ENCODE peak calls at places on chromosomes 7 and 10, in nine cellular contexts. One of them, this sample, is unnamed.

GRCh38 chr7:36034020-36034419 is 119.0 kb upstream of the EEPD1 start:
- DNase-seq in GM23248: peak
- DNase-seq in transverse colon: no peak
- DNase-seq in pancreas: no peak
- DNase-seq in neural progenitor cell: no peak
- DNase-seq in stomach: no peak
- DNase-seq in substantia nigra: no peak
- DNase-seq in spleen: no peak
- DNase-seq in OCI-LY7: no peak
- DNase-seq in this sample: peak

GRCh38 chr10:93993782-93994668 is at the start of gene PLCE1:
- DNase-seq in GM23248: peak
- DNase-seq in transverse colon: peak
- DNase-seq in pancreas: peak
- DNase-seq in neural progenitor cell: peak
- DNase-seq in stomach: peak
- DNase-seq in substantia nigra: no peak
- DNase-seq in spleen: peak
- DNase-seq in OCI-LY7: no peak
- DNase-seq in this sample: no peak

GRCh38 chr7:103134866-103135554 is 13.9 kb downstream of the NAPEPLD start:
- DNase-seq in GM23248: peak
- DNase-seq in transverse colon: no peak
- DNase-seq in pancreas: no peak
- DNase-seq in neural progenitor cell: no peak
- DNase-seq in stomach: no peak
- DNase-seq in substantia nigra: no peak
- DNase-seq in spleen: no peak
- DNase-seq in OCI-LY7: no peak
- DNase-seq in this sample: no peak

GRCh38 chr7:21851445-21852043 is 94.2 kb downstream of the CDCA7L start:
- DNase-seq in GM23248: peak
- DNase-seq in transverse colon: no peak
- DNase-seq in pancreas: no peak
- DNase-seq in neural progenitor cell: no peak
- DNase-seq in stomach: no peak
- DNase-seq in substantia nigra: no peak
- DNase-seq in spleen: no peak
- DNase-seq in OCI-LY7: no peak
- DNase-seq in this sample: no peak

GRCh38 chr7:1536105-1536767 is 5.7 kb downstream of the MAFK start:
- DNase-seq in GM23248: no peak
- DNase-seq in transverse colon: no peak
- DNase-seq in pancreas: no peak
- DNase-seq in neural progenitor cell: no peak
- DNase-seq in stomach: no peak
- DNase-seq in substantia nigra: no peak
- DNase-seq in spleen: peak
- DNase-seq in OCI-LY7: no peak
- DNase-seq in this sample: no peak

GRCh38 chr7:39934132-39934531 is 15.9 kb upstream of the CDK13 start:
- DNase-seq in GM23248: no peak
- DNase-seq in transverse colon: no peak
- DNase-seq in pancreas: no peak
- DNase-seq in neural progenitor cell: no peak
- DNase-seq in stomach: no peak
- DNase-seq in substantia nigra: no peak
- DNase-seq in spleen: no peak
- DNase-seq in OCI-LY7: no peak
- DNase-seq in this sample: no peak

GRCh38 chr7:11830004-11830403 is 2.0 kb downstream of the THSD7A start:
- DNase-seq in GM23248: no peak
- DNase-seq in transverse colon: no peak
- DNase-seq in pancreas: no peak
- DNase-seq in neural progenitor cell: no peak
- DNase-seq in stomach: no peak
- DNase-seq in substantia nigra: no peak
- DNase-seq in spleen: no peak
- DNase-seq in OCI-LY7: no peak
- DNase-seq in this sample: no peak

GRCh38 chr10:92045641-92046106 is 122.1 kb downstream of the BTAF1 start:
- DNase-seq in GM23248: no peak
- DNase-seq in transverse colon: no peak
- DNase-seq in pancreas: peak
- DNase-seq in neural progenitor cell: peak
- DNase-seq in stomach: no peak
- DNase-seq in substantia nigra: no peak
- DNase-seq in spleen: no peak
- DNase-seq in OCI-LY7: no peak
- DNase-seq in this sample: no peak

GRCh38 chr10:67839957-67840356 is 2.0 kb upstream of the DNAJC12 start:
- DNase-seq in GM23248: peak
- DNase-seq in transverse colon: no peak
- DNase-seq in pancreas: no peak
- DNase-seq in neural progenitor cell: no peak
- DNase-seq in stomach: no peak
- DNase-seq in substantia nigra: no peak
- DNase-seq in spleen: no peak
- DNase-seq in OCI-LY7: no peak
- DNase-seq in this sample: no peak

GRCh38 chr7:368651-369475 is 78.9 kb downstream of the FOXL3 start:
- DNase-seq in GM23248: no peak
- DNase-seq in transverse colon: no peak
- DNase-seq in pancreas: peak
- DNase-seq in neural progenitor cell: no peak
- DNase-seq in stomach: peak
- DNase-seq in substantia nigra: no peak
- DNase-seq in spleen: peak
- DNase-seq in OCI-LY7: no peak
- DNase-seq in this sample: peak

GRCh38 chr7:136086712-136087111 is 109.6 kb upstream of the MTPN start:
- DNase-seq in GM23248: peak
- DNase-seq in transverse colon: peak
- DNase-seq in pancreas: no peak
- DNase-seq in neural progenitor cell: peak
- DNase-seq in stomach: peak
- DNase-seq in substantia nigra: peak
- DNase-seq in spleen: no peak
- DNase-seq in OCI-LY7: peak
- DNase-seq in this sample: peak

GRCh38 chr10:78960316-78960800 is 108.4 kb upstream of the ZMIZ1 start:
- DNase-seq in GM23248: peak
- DNase-seq in transverse colon: peak
- DNase-seq in pancreas: peak
- DNase-seq in neural progenitor cell: no peak
- DNase-seq in stomach: peak
- DNase-seq in substantia nigra: peak
- DNase-seq in spleen: no peak
- DNase-seq in OCI-LY7: no peak
- DNase-seq in this sample: peak

GRCh38 chr10:35448687-35449662 is 112.7 kb downstream of the CCNY start:
- DNase-seq in GM23248: no peak
- DNase-seq in transverse colon: no peak
- DNase-seq in pancreas: no peak
- DNase-seq in neural progenitor cell: no peak
- DNase-seq in stomach: peak
- DNase-seq in substantia nigra: no peak
- DNase-seq in spleen: no peak
- DNase-seq in OCI-LY7: no peak
- DNase-seq in this sample: no peak

GRCh38 chr7:112726076-112726475 is 64.1 kb downstream of the TMEM168 start:
- DNase-seq in GM23248: no peak
- DNase-seq in transverse colon: no peak
- DNase-seq in pancreas: no peak
- DNase-seq in neural progenitor cell: no peak
- DNase-seq in stomach: no peak
- DNase-seq in substantia nigra: no peak
- DNase-seq in spleen: no peak
- DNase-seq in OCI-LY7: peak
- DNase-seq in this sample: no peak

GRCh38 chr7:91894781-91895480 is 14.4 kb upstream of the MTERF1 start:
- DNase-seq in GM23248: no peak
- DNase-seq in transverse colon: no peak
- DNase-seq in pancreas: no peak
- DNase-seq in neural progenitor cell: no peak
- DNase-seq in stomach: no peak
- DNase-seq in substantia nigra: no peak
- DNase-seq in spleen: no peak
- DNase-seq in OCI-LY7: no peak
- DNase-seq in this sample: no peak

GRCh38 chr10:45061982-45062381 is 61.3 kb downstream of the ZNF22 start:
- DNase-seq in GM23248: no peak
- DNase-seq in transverse colon: no peak
- DNase-seq in pancreas: no peak
- DNase-seq in neural progenitor cell: no peak
- DNase-seq in stomach: no peak
- DNase-seq in substantia nigra: no peak
- DNase-seq in spleen: no peak
- DNase-seq in OCI-LY7: no peak
- DNase-seq in this sample: peak

GRCh38 chr10:45063605-45064231 is 63.0 kb downstream of the ZNF22 start:
- DNase-seq in GM23248: no peak
- DNase-seq in transverse colon: no peak
- DNase-seq in pancreas: no peak
- DNase-seq in neural progenitor cell: no peak
- DNase-seq in stomach: no peak
- DNase-seq in substantia nigra: no peak
- DNase-seq in spleen: no peak
- DNase-seq in OCI-LY7: no peak
- DNase-seq in this sample: peak

GRCh38 chr10:45058992-45059561 is 58.4 kb downstream of the ZNF22 start:
- DNase-seq in GM23248: no peak
- DNase-seq in transverse colon: no peak
- DNase-seq in pancreas: no peak
- DNase-seq in neural progenitor cell: no peak
- DNase-seq in stomach: no peak
- DNase-seq in substantia nigra: no peak
- DNase-seq in spleen: no peak
- DNase-seq in OCI-LY7: no peak
- DNase-seq in this sample: no peak

GRCh38 chr10:45059632-45060031 is 58.9 kb downstream of the ZNF22 start:
- DNase-seq in GM23248: no peak
- DNase-seq in transverse colon: no peak
- DNase-seq in pancreas: no peak
- DNase-seq in neural progenitor cell: no peak
- DNase-seq in stomach: no peak
- DNase-seq in substantia nigra: no peak
- DNase-seq in spleen: no peak
- DNase-seq in OCI-LY7: no peak
- DNase-seq in this sample: no peak

DNA sequence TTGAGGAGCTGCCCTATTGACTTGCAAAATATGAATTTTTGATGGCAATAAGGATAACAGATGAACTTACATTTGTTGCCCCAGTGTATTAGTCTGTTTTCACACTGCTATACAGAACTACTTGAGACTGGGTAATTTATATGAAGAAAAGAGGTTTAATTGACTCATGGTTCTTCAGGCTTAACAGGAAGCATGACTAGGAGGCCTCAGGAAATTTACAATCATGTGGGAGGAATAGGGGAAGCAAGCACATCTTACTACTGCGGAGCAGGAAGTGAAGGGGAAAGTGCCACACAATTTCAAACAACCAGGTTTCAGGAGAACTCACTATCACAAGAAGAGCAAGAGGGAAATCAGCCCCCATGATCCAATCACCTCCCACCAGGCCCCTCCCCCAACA is 57.9 kb downstream of the ZNF22 start:
- DNase-seq in GM23248: no peak
- DNase-seq in transverse colon: no peak
- DNase-seq in pancreas: no peak
- DNase-seq in neural progenitor cell: no peak
- DNase-seq in stomach: no peak
- DNase-seq in substantia nigra: no peak
- DNase-seq in spleen: no peak
- DNase-seq in OCI-LY7: no peak
- DNase-seq in this sample: no peak
- H3K27ac ChIP-seq in GM23248: no peak
- H3K27ac ChIP-seq in transverse colon: no peak
- H3K27ac ChIP-seq in pancreas: no peak
- H3K27ac ChIP-seq in neural progenitor cell: no peak
- H3K27ac ChIP-seq in stomach: no peak
- H3K27ac ChIP-seq in substantia nigra: no peak
- H3K27ac ChIP-seq in spleen: no peak
- H3K27ac ChIP-seq in OCI-LY7: no peak
- H3K27ac ChIP-seq in this sample: peak

GRCh38 chr10:82942572-82943091 is 1067.6 kb downstream of the NRG3 start:
- DNase-seq in GM23248: peak
- DNase-seq in transverse colon: no peak
- DNase-seq in pancreas: no peak
- DNase-seq in neural progenitor cell: no peak
- DNase-seq in stomach: no peak
- DNase-seq in substantia nigra: no peak
- DNase-seq in spleen: no peak
- DNase-seq in OCI-LY7: no peak
- DNase-seq in this sample: no peak
- H3K27ac ChIP-seq in GM23248: no peak
- H3K27ac ChIP-seq in transverse colon: no peak
- H3K27ac ChIP-seq in pancreas: no peak
- H3K27ac ChIP-seq in neural progenitor cell: no peak
- H3K27ac ChIP-seq in stomach: no peak
- H3K27ac ChIP-seq in substantia nigra: no peak
- H3K27ac ChIP-seq in spleen: no peak
- H3K27ac ChIP-seq in OCI-LY7: no peak
- H3K27ac ChIP-seq in this sample: no peak

DNA sequence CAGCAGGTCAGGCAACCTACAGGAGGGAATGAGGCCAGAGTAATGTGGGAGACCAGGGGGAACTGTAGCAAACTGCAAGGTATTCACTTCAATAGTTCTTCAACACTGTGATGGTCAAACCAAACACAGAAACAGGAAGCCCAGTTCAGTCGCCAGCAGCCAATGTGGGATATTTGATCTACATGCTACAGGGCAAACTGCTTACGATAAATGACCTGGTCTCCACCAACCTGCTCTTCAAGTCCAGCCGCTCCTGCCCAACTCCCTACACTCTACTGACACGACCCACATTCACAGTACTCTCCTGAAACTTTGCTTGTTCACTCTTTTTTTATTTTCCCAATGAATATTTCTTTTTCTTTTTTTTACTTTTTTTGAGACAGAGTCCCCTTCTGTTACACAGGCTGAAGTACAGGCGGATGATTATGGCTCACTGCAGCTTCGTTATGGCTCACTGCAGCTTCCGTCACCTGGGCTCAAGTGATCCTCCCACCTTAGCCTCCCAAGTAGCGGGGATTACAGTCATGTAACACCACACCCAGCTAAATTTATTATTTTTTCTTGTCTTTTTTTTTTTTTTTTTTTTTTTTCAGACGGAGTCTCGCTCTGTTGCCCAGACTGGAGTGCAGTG is 42.1 kb downstream of the MDH2 start:
- DNase-seq in GM23248: no peak
- DNase-seq in transverse colon: no peak
- DNase-seq in pancreas: no peak
- DNase-seq in neural progenitor cell: no peak
- DNase-seq in stomach: peak
- DNase-seq in substantia nigra: no peak
- DNase-seq in spleen: no peak
- DNase-seq in OCI-LY7: no peak
- DNase-seq in this sample: no peak
- H3K27ac ChIP-seq in GM23248: no peak
- H3K27ac ChIP-seq in transverse colon: no peak
- H3K27ac ChIP-seq in pancreas: no peak
- H3K27ac ChIP-seq in neural progenitor cell: no peak
- H3K27ac ChIP-seq in stomach: peak
- H3K27ac ChIP-seq in substantia nigra: no peak
- H3K27ac ChIP-seq in spleen: no peak
- H3K27ac ChIP-seq in OCI-LY7: no peak
- H3K27ac ChIP-seq in this sample: peak

GRCh38 chr10:87656431-87657072 is 3.1 kb upstream of the PAPSS2 start:
- DNase-seq in GM23248: peak
- DNase-seq in transverse colon: no peak
- DNase-seq in pancreas: no peak
- DNase-seq in neural progenitor cell: peak
- DNase-seq in stomach: no peak
- DNase-seq in substantia nigra: no peak
- DNase-seq in spleen: no peak
- DNase-seq in OCI-LY7: peak
- DNase-seq in this sample: no peak
- H3K27ac ChIP-seq in GM23248: no peak
- H3K27ac ChIP-seq in transverse colon: peak
- H3K27ac ChIP-seq in pancreas: peak
- H3K27ac ChIP-seq in neural progenitor cell: no peak
- H3K27ac ChIP-seq in stomach: peak
- H3K27ac ChIP-seq in substantia nigra: no peak
- H3K27ac ChIP-seq in spleen: peak
- H3K27ac ChIP-seq in OCI-LY7: no peak
- H3K27ac ChIP-seq in this sample: no peak

This sample was measured in epithelial cell of prostate.